ENCODE peak calls at places on chromosomes 12 and 14, in five cellular contexts. Y is fibroblast of lung, R is lung, T is ascending aorta, N is suprapubic skin. Q is an unnamed sample.

GRCh38 chr14:41993687-41994086 is 387.0 kb downstream of the LRFN5 start:
- DNase-seq in Y (no peak), R (no peak), T (no peak), N (no peak), Q (no peak)

GRCh38 chr12:75908961-75909699 is 122.4 kb downstream of the PHLDA1 start:
- DNase-seq in Y (peak; percentile 87), R (peak; percentile 46), T (peak; percentile 72), N (peak; percentile 76), Q (peak; percentile 66)

GRCh38 chr12:121764808-121765207 is 28.7 kb downstream of the RHOF start:
- DNase-seq in Y (no peak), R (no peak), T (no peak), N (no peak), Q (no peak)

GRCh38 chr12:116547955-116548471 is 11.2 kb upstream of the MAP1LC3B2 start:
- DNase-seq in Y (no peak), R (no peak), T (no peak), N (no peak), Q (no peak)

GRCh38 chr12:68498736-68499135 is 112.0 kb upstream of the RAP1B start:
- DNase-seq in Y (no peak), R (no peak), T (no peak), N (no peak), Q (no peak)

GRCh38 chr14:41130274-41130673 is 476.4 kb upstream of the LRFN5 start:
- DNase-seq in Y (no peak), R (no peak), T (no peak), N (no peak), Q (no peak)

GRCh38 chr14:101965796-101966718 is 1.7 kb downstream of the DYNC1H1 start:
- DNase-seq in Y (no peak), R (no peak), T (no peak), N (no peak), Q (no peak)

GRCh38 chr12:67034110-67034879 is 234.9 kb upstream of the CAND1 start:
- DNase-seq in Y (no peak), R (no peak), T (no peak), N (no peak), Q (no peak)

GRCh38 chr12:121718653-121719239 is 6.2 kb downstream of the TMEM120B start:
- DNase-seq in Y (no peak), R (no peak), T (no peak), N (no peak), Q (no peak)

GRCh38 chr14:99284254-99285004 is 12.4 kb upstream of the BCL11B start:
- DNase-seq in Y (no peak), R (no peak), T (no peak), N (no peak), Q (no peak)

GRCh38 chr12:53207042-53207441 is at the start of gene ITGB7:
- DNase-seq in Y (no peak), R (no peak), T (no peak), N (peak; percentile 61), Q (no peak)

GRCh38 chr12:94184995-94185711 is 36.8 kb downstream of the PLXNC1 start:
- DNase-seq in Y (no peak), R (no peak), T (no peak), N (no peak), Q (no peak)

GRCh38 chr12:124720019-124720686 is 143.5 kb downstream of the SCARB1 start:
- DNase-seq in Y (peak; percentile 43), R (no peak), T (no peak), N (no peak), Q (peak; percentile 64)

GRCh38 chr14:104975481-104976197 is 2.5 kb downstream of the AHNAK2 start:
- DNase-seq in Y (no peak), R (no peak), T (no peak), N (peak; percentile 69), Q (no peak)

GRCh38 chr12:3882896-3883564 is 9.8 kb upstream of the PARP11 start:
- DNase-seq in Y (peak; percentile 31), R (no peak), T (no peak), N (no peak), Q (no peak)

GRCh38 chr12:47797432-47797831 is 22.3 kb downstream of the HDAC7 start:
- DNase-seq in Y (no peak), R (no peak), T (no peak), N (no peak), Q (no peak)

GRCh38 chr14:51701956-51702355 is 50.2 kb downstream of the FRMD6 start:
- DNase-seq in Y (peak; percentile 47), R (no peak), T (no peak), N (no peak), Q (no peak)

GRCh38 chr12:124322271-124322998 is 27.5 kb downstream of the RFLNA start:
- DNase-seq in Y (no peak), R (no peak), T (no peak), N (no peak), Q (no peak)

GRCh38 chr12:100564090-100564489 is 9.4 kb upstream of the GAS2L3 start:
- DNase-seq in Y (no peak), R (no peak), T (no peak), N (no peak), Q (no peak)

GRCh38 chr12:76037130-76038105 is 5.8 kb upstream of the PHLDA1 start:
- DNase-seq in Y (peak; percentile 93), R (no peak), T (no peak), N (no peak), Q (no peak)

GRCh38 chr14:35898217-35898775 is 72.2 kb downstream of the BRMS1L start:
- DNase-seq in Y (no peak), R (no peak), T (no peak), N (no peak), Q (no peak)

GRCh38 chr12:103855036-103855712 is 14.1 kb upstream of the NT5DC3 start:
- DNase-seq in Y (peak; percentile 70), R (no peak), T (no peak), N (no peak), Q (no peak)

GRCh38 chr14:55025948-55026347 is 951 bp downstream of the WDHD1 start:
- DNase-seq in Y (no peak), R (no peak), T (no peak), N (no peak), Q (no peak)

GRCh38 chr12:85057370-85057963 is 21.3 kb downstream of the LRRIQ1 start:
- DNase-seq in Y (peak; percentile 62), R (no peak), T (no peak), N (no peak), Q (no peak)

GRCh38 chr12:727321-727720 is 25.1 kb upstream of the WNK1 start:
- DNase-seq in Y (no peak), R (no peak), T (no peak), N (no peak), Q (no peak)

GRCh38 chr14:36454599-36455240 is 65.3 kb downstream of the NKX2-1 start:
- DNase-seq in Y (no peak), R (peak; percentile 44), T (no peak), N (no peak), Q (no peak)

DNA sequence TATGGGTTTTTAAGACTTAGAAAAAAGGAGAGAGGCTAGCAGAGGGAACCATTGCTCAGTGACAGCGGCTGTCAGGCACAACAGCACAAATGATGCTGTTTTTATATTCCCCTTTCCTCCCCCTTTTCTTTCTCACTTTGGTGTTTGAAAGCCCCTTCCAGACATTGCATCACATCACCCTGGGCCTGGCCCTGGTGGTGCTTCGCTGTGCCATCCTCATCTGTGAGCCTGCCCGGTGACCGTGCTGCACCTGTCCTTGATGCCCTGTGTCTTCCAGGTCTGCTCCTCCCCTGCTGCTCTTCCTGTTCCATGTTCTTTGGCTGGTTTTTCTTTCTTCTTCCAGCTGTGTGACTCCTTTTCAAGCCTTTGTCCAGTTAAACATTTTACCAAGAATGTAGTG is 24.8 kb downstream of the KLC1 start:
- DNase-seq in Y (no peak), R (no peak), T (no peak), N (no peak), Q (no peak)
- H3K36me3 ChIP-seq in Y (peaks cover 9% of the 10 kb centered on the region), R (no peaks in the 10 kb centered on the region), T (peaks cover 42% of the 10 kb centered on the region), N (peaks cover 47% of the 10 kb centered on the region), Q (no peaks in the 10 kb centered on the region)

GRCh38 chr12:81330480-81330879 is 252.6 kb downstream of the ACSS3 start:
- DNase-seq in Y (no peak), R (no peak), T (no peak), N (no peak), Q (no peak)

GRCh38 chr12:81333812-81334211 is 255.9 kb downstream of the ACSS3 start:
- DNase-seq in Y (no peak), R (no peak), T (no peak), N (no peak), Q (no peak)

GRCh38 chr12:81332054-81332453 is 254.2 kb downstream of the ACSS3 start:
- DNase-seq in Y (no peak), R (no peak), T (no peak), N (no peak), Q (no peak)

GRCh38 chr12:81327458-81327857 is 249.6 kb downstream of the ACSS3 start:
- DNase-seq in Y (no peak), R (no peak), T (no peak), N (no peak), Q (no peak)

GRCh38 chr12:81329088-81329487 is 251.2 kb downstream of the ACSS3 start:
- DNase-seq in Y (peak; percentile 5), R (no peak), T (no peak), N (no peak), Q (no peak)
- TF ChIP-seq CTCF in Y (peak; percentile 12), R (no peak), T (no peak), N (no peak), Q (no peak)

GRCh38 chr12:5487076-5487475 is 55.2 kb downstream of the NTF3 start:
- DNase-seq in Y (no peak), R (no peak), T (no peak), N (no peak), Q (no peak)

GRCh38 chr12:5489760-5490432 is 58.0 kb downstream of the NTF3 start:
- DNase-seq in Y (no peak), R (no peak), T (peak; percentile 80), N (no peak), Q (no peak)

GRCh38 chr12:5487971-5488955 is 56.4 kb downstream of the NTF3 start:
- DNase-seq in Y (peak; percentile 17), R (no peak), T (peak; percentile 77), N (no peak), Q (no peak)

GRCh38 chr12:5481645-5482044 is 49.7 kb downstream of the NTF3 start:
- DNase-seq in Y (no peak), R (no peak), T (no peak), N (no peak), Q (no peak)

GRCh38 chr12:5485471-5485870 is 53.6 kb downstream of the NTF3 start:
- DNase-seq in Y (peak; percentile 22), R (no peak), T (no peak), N (no peak), Q (no peak)
- H3K4me1 ChIP-seq in Y (peaks cover 12% of the 10 kb centered on the region), R (no peaks in the 10 kb centered on the region), T (peaks cover 11% of the 10 kb centered on the region), N (no peaks in the 10 kb centered on the region), Q (no peaks in the 10 kb centered on the region)

DNA sequence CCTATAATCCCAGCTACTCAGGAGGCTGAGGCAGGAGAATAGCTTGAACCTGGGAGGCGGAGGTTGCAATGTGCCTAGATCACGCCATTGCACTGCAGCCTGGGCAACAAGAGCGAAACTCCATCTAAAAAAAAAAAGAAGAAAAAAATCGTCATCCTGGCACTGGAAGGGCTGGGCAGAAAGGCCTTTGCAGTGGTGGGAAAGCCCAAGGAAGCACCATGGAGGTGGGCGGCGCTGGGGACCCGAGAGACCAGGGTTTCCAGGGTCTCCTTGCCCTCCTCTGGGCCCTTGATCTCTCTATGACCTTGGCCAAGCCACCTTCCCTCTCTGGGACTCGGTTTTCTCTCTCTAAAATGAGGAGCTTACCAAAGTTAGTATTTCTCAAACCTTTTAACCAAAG is 65.4 kb downstream of the LGMN start:
- DNase-seq in Y (no peak), R (no peak), T (no peak), N (no peak), Q (no peak)
- H3K36me3 ChIP-seq in Y (peaks cover 7% of the 10 kb centered on the region), R (no peaks in the 10 kb centered on the region), T (peaks cover 33% of the 10 kb centered on the region), N (peaks cover 42% of the 10 kb centered on the region), Q (no peaks in the 10 kb centered on the region)

Q was measured in breast epithelium.